ENCODE peak calls at places on chromosomes 4 and X, in seven cellular contexts. Z is tibial nerve, Q is heart left ventricle, K is breast epithelium, X is upper lobe of left lung, N is K562, M is right lobe of liver. U is an unnamed sample.

GRCh38 chr4:67288964-67289363 is 256.3 kb downstream of the CENPC start:
- DNase-seq in Z (no peak), Q (no peak), K (no peak), X (no peak), N (peak; percentile 24), M (no peak), U (no peak)

GRCh38 chr4:1602621-1603412 is 81.3 kb downstream of the FAM53A start:
- DNase-seq in Z (no peak), Q (no peak), K (no peak), X (no peak), N (no peak), M (peak; percentile 55), U (no peak)

GRCh38 chr4:38489924-38490639 is 173.9 kb upstream of the KLF3 start:
- DNase-seq in Z (no peak), Q (no peak), K (no peak), X (no peak), N (no peak), M (no peak), U (peak; percentile 66)

GRCh38 chr4:26410385-26411293 is 79.6 kb downstream of the CCKAR start:
- DNase-seq in Z (peak; percentile 74), Q (peak; percentile 30), K (no peak), X (no peak), N (peak; percentile 20), M (no peak), U (no peak)

GRCh38 chr4:4426511-4427477 is 39.9 kb downstream of the NSG1 start:
- DNase-seq in Z (no peak), Q (no peak), K (peak; percentile 30), X (no peak), N (no peak), M (no peak), U (no peak)

GRCh38 chr4:120753854-120754253 is 168.7 kb downstream of the PRDM5 start:
- DNase-seq in Z (no peak), Q (no peak), K (no peak), X (no peak), N (no peak), M (no peak), U (no peak)

GRCh38 chr4:149961876-149962597 is 116.2 kb upstream of the DCLK2 start:
- DNase-seq in Z (no peak), Q (no peak), K (no peak), X (no peak), N (no peak), M (no peak), U (no peak)

GRCh38 chr4:155657985-155658384 is 8.7 kb upstream of the GUCY1A1 start:
- DNase-seq in Z (no peak), Q (no peak), K (no peak), X (no peak), N (no peak), M (no peak), U (no peak)

GRCh38 chr4:156773648-156774357 is 197.8 kb downstream of the PDGFC start:
- DNase-seq in Z (no peak), Q (no peak), K (no peak), X (no peak), N (no peak), M (no peak), U (no peak)

GRCh38 chrX:93868289-93868985 is 194.4 kb downstream of the FAM133A start:
- DNase-seq in Z (no peak), Q (no peak), K (no peak), X (no peak), N (no peak), M (no peak), U (no peak)

GRCh38 chr4:8099981-8100464 is 58.6 kb downstream of the ABLIM2 start:
- DNase-seq in Z (peak; percentile 55), Q (no peak), K (no peak), X (no peak), N (no peak), M (no peak), U (no peak)

GRCh38 chr4:174198396-174199179 is 84.9 kb downstream of the FBXO8 start:
- DNase-seq in Z (no peak), Q (no peak), K (no peak), X (no peak), N (peak; percentile 63), M (no peak), U (no peak)

GRCh38 chr4:113311047-113311446 is 261.6 kb downstream of the ANK2 start:
- DNase-seq in Z (no peak), Q (no peak), K (no peak), X (no peak), N (no peak), M (no peak), U (no peak)

GRCh38 chrX:12548746-12549145 is 242.5 kb upstream of the PRPS2 start:
- DNase-seq in Z (no peak), Q (no peak), K (no peak), X (no peak), N (no peak), M (no peak), U (no peak)

GRCh38 chrX:128439159-128439558 is 387.0 kb upstream of the ACTRT1 start:
- DNase-seq in Z (no peak), Q (no peak), K (no peak), X (no peak), N (no peak), M (no peak), U (no peak)

GRCh38 chr4:182655321-182655720 is 261.9 kb downstream of the DCTD start:
- DNase-seq in Z (no peak), Q (no peak), K (no peak), X (no peak), N (no peak), M (no peak), U (no peak)

GRCh38 chrX:27599928-27600327 is 9.8 kb downstream of the DCAF8L2 start:
- DNase-seq in Z (no peak), Q (no peak), K (no peak), X (no peak), N (no peak), M (no peak), U (no peak)

GRCh38 chrX:76398970-76399369 is 28.5 kb upstream of the MAGEE1 start:
- DNase-seq in Z (no peak), Q (no peak), K (no peak), X (no peak), N (no peak), M (no peak), U (no peak)

DNA sequence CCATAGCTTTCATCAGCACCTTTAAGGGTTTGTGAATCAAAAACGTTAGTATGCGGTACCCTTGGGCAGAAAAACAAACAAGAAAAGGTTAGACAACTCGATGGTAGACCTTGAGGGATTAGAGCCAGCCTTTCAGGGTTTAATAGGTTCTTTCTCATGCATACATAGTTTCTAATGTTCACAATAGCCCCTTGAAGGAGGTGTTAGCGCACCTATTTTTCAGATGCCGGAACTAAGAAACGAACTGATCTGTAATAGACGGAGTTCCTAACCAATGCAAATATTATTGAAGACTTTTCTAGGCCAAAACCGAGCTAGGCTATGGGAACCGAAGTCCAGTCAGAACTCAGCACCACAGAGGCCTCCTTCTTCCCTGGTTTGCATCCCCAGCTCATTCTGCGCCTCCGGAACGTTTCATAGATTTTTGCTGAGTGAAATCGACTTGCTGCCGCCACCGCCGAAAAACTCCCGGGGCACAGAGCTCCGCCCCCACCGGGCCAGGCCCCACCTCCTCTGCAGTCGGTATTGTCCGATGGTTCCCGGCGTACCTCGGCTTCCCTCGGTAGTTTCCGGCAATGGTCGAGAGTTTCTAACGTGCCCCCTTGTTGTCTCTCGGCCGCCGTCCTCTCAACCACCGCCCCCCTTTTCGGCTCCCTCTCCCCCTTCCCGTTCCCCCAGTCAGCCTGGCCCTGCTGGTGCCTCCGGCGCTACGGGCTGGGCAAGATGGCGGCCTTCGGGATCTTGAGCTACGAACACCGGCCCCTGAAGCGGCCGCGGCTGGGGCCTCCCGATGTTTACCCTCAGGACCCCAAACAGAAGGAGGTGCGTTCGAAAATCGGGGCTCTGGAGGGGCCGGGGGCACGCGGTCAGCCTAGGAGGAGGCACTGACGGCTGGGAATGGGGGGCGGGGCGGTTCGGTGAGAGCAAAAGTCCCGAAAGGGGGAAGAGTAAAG is at the start of gene MED12:
- DNase-seq in Z (peak; percentile 79), Q (peak; percentile 85), K (peak; percentile 70), X (peak; percentile 82), N (peak; percentile 88), M (peak; percentile 85), U (peak; percentile 86)
- TF ChIP-seq POLR2A in Z (no peak), Q (no peak), K (no peak), X (no peak), N (peak; percentile 75), M (no peak), U (no peak)

GRCh38 chrX:68714856-68715255 is 67.4 kb downstream of the STARD8 start:
- DNase-seq in Z (no peak), Q (no peak), K (no peak), X (peak; percentile 11), N (no peak), M (no peak), U (no peak)

GRCh38 chrX:68708503-68709290 is 61.2 kb downstream of the STARD8 start:
- DNase-seq in Z (no peak), Q (no peak), K (no peak), X (no peak), N (no peak), M (no peak), U (no peak)

GRCh38 chrX:68710870-68711576 is 63.6 kb downstream of the STARD8 start:
- DNase-seq in Z (peak; percentile 28), Q (no peak), K (no peak), X (peak; percentile 41), N (peak; percentile 55), M (no peak), U (peak; percentile 53)

GRCh38 chrX:68717196-68717595 is 69.7 kb downstream of the STARD8 start:
- DNase-seq in Z (no peak), Q (no peak), K (no peak), X (no peak), N (no peak), M (peak; percentile 46), U (no peak)

GRCh38 chrX:68711845-68712244 is 64.4 kb downstream of the STARD8 start:
- DNase-seq in Z (no peak), Q (no peak), K (no peak), X (no peak), N (no peak), M (no peak), U (no peak)
- TF ChIP-seq CTCF in Z (no peak), Q (no peak), K (no peak), X (no peak), N (no peak), M (no peak), U (no peak)

GRCh38 chrX:65674351-65674893 is 7.0 kb downstream of the MSN start:
- DNase-seq in Z (no peak), Q (no peak), K (no peak), X (no peak), N (no peak), M (no peak), U (no peak)
- H3K4me1 ChIP-seq in Z (peaks cover 44% of the 10 kb centered on the region), Q (peaks cover 54% of the 10 kb centered on the region), K (no peaks in the 10 kb centered on the region), X (peaks cover 52% of the 10 kb centered on the region), N (peaks cover 64% of the 10 kb centered on the region), M (no peaks in the 10 kb centered on the region), U (peaks cover 9% of the 10 kb centered on the region)

DNA sequence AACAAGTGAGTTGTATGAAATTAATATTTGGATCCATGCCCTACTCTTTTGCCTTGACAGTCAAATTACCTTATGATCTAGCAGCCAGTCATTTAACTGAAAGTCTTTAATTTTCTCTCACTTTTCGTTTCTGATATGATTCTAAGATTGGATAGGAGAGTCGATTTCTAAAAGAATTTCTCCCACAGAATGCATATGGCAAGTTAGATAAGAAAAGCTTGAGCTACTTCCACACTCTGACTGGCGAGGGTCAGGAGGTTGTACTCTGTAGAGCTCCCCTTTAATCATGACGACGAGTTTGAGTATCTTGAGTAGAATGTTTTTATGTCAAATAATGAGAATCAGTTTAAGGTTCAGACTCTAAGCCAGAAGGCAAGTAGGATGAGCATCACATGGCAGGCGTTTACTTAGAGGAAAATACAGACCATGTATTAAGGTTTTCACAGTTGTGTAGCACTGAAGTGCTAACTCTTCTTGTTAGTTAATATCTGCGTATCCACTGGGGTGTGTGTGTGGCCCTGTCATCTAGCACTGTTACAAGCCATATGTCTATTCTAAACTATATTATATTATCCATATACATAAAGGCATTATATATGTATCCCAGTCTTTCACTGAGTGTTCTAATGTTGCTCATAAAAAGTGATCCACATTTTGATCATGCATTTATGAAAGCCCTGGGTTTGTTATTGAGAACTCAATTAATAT is 37.8 kb downstream of the LRP2BP start:
- DNase-seq in Z (no peak), Q (no peak), K (no peak), X (no peak), N (peak; percentile 63), M (no peak), U (no peak)
- TF ChIP-seq POLR2A in Z (no peak), Q (no peak), K (no peak), X (no peak), N (no peak), M (no peak), U (no peak)

U was measured in Peyer's patch.